ENCODE peak calls at places on chromosomes 5 and 9, in eight cellular contexts. One of them, this sample, is unnamed.

GRCh38 chr9:137278061-137278912 is 761 bp downstream of the TOR4A start:
- DNase-seq in GM23248: peak; percentile 62
- DNase-seq in MM.1S: no peak
- DNase-seq in neural progenitor cell: no peak
- DNase-seq in hepatocyte: peak; percentile 38
- DNase-seq in HCT116: no peak
- DNase-seq in SK-N-SH: peak; percentile 27
- DNase-seq in GM23338: peak; percentile 69
- DNase-seq in this sample: no peak

GRCh38 chr9:4678679-4679267 is 596 bp upstream of the CDC37L1 start:
- DNase-seq in GM23248: peak; percentile 59
- DNase-seq in MM.1S: peak; percentile 35
- DNase-seq in neural progenitor cell: no peak
- DNase-seq in hepatocyte: peak; percentile 30
- DNase-seq in HCT116: no peak
- DNase-seq in SK-N-SH: peak; percentile 28
- DNase-seq in GM23338: peak; percentile 43
- DNase-seq in this sample: peak; percentile 22

GRCh38 chr9:341634-342421 is 127.2 kb downstream of the DOCK8 start:
- DNase-seq in GM23248: no peak
- DNase-seq in MM.1S: no peak
- DNase-seq in neural progenitor cell: no peak
- DNase-seq in hepatocyte: no peak
- DNase-seq in HCT116: no peak
- DNase-seq in SK-N-SH: no peak
- DNase-seq in GM23338: no peak
- DNase-seq in this sample: no peak

GRCh38 chr5:172178301-172179031 is 9.6 kb downstream of the STK10 start:
- DNase-seq in GM23248: no peak
- DNase-seq in MM.1S: peak; percentile 54
- DNase-seq in neural progenitor cell: peak; percentile 28
- DNase-seq in hepatocyte: no peak
- DNase-seq in HCT116: no peak
- DNase-seq in SK-N-SH: no peak
- DNase-seq in GM23338: no peak
- DNase-seq in this sample: no peak

GRCh38 chr5:149664083-149664482 is 66.0 kb upstream of the PPARGC1B start:
- DNase-seq in GM23248: no peak
- DNase-seq in MM.1S: no peak
- DNase-seq in neural progenitor cell: no peak
- DNase-seq in hepatocyte: no peak
- DNase-seq in HCT116: no peak
- DNase-seq in SK-N-SH: no peak
- DNase-seq in GM23338: no peak
- DNase-seq in this sample: no peak

GRCh38 chr9:137484551-137485315 is 25.6 kb upstream of the NSMF start:
- DNase-seq in GM23248: no peak
- DNase-seq in MM.1S: no peak
- DNase-seq in neural progenitor cell: no peak
- DNase-seq in hepatocyte: no peak
- DNase-seq in HCT116: no peak
- DNase-seq in SK-N-SH: peak; percentile 26
- DNase-seq in GM23338: no peak
- DNase-seq in this sample: no peak

GRCh38 chr5:116953251-116953934 is 378.8 kb upstream of the SEMA6A start:
- DNase-seq in GM23248: peak; percentile 1
- DNase-seq in MM.1S: no peak
- DNase-seq in neural progenitor cell: peak; percentile 44
- DNase-seq in hepatocyte: no peak
- DNase-seq in HCT116: no peak
- DNase-seq in SK-N-SH: peak; percentile 12
- DNase-seq in GM23338: peak; percentile 76
- DNase-seq in this sample: no peak

GRCh38 chr5:33761139-33761538 is 130.7 kb downstream of the ADAMTS12 start:
- DNase-seq in GM23248: no peak
- DNase-seq in MM.1S: no peak
- DNase-seq in neural progenitor cell: peak; percentile 46
- DNase-seq in hepatocyte: no peak
- DNase-seq in HCT116: no peak
- DNase-seq in SK-N-SH: no peak
- DNase-seq in GM23338: peak; percentile 64
- DNase-seq in this sample: no peak

GRCh38 chr9:14733130-14733529 is 10.6 kb upstream of the CER1 start:
- DNase-seq in GM23248: no peak
- DNase-seq in MM.1S: no peak
- DNase-seq in neural progenitor cell: no peak
- DNase-seq in hepatocyte: no peak
- DNase-seq in HCT116: no peak
- DNase-seq in SK-N-SH: no peak
- DNase-seq in GM23338: no peak
- DNase-seq in this sample: no peak

GRCh38 chr5:109655841-109656240 is 33.9 kb upstream of the MAN2A1 start:
- DNase-seq in GM23248: peak; percentile 47
- DNase-seq in MM.1S: no peak
- DNase-seq in neural progenitor cell: no peak
- DNase-seq in hepatocyte: no peak
- DNase-seq in HCT116: no peak
- DNase-seq in SK-N-SH: no peak
- DNase-seq in GM23338: no peak
- DNase-seq in this sample: peak; percentile 27

GRCh38 chr5:31122998-31123950 is 70.2 kb upstream of the CDH6 start:
- DNase-seq in GM23248: peak; percentile 22
- DNase-seq in MM.1S: no peak
- DNase-seq in neural progenitor cell: no peak
- DNase-seq in hepatocyte: no peak
- DNase-seq in HCT116: no peak
- DNase-seq in SK-N-SH: no peak
- DNase-seq in GM23338: no peak
- DNase-seq in this sample: peak; percentile 26

GRCh38 chr5:178305801-178306200 is 73.2 kb upstream of the PHYKPL start:
- DNase-seq in GM23248: no peak
- DNase-seq in MM.1S: no peak
- DNase-seq in neural progenitor cell: no peak
- DNase-seq in hepatocyte: no peak
- DNase-seq in HCT116: no peak
- DNase-seq in SK-N-SH: no peak
- DNase-seq in GM23338: no peak
- DNase-seq in this sample: no peak

GRCh38 chr5:138352722-138353549 is 451 bp downstream of the KDM3B start:
- DNase-seq in GM23248: peak; percentile 72
- DNase-seq in MM.1S: peak; percentile 58
- DNase-seq in neural progenitor cell: peak; percentile 79
- DNase-seq in hepatocyte: peak; percentile 77
- DNase-seq in HCT116: no peak
- DNase-seq in SK-N-SH: peak; percentile 81
- DNase-seq in GM23338: peak; percentile 68
- DNase-seq in this sample: peak; percentile 45

GRCh38 chr9:34985311-34985899 is 4.1 kb upstream of the DNAJB5 start:
- DNase-seq in GM23248: peak; percentile 70
- DNase-seq in MM.1S: peak; percentile 65
- DNase-seq in neural progenitor cell: peak; percentile 80
- DNase-seq in hepatocyte: peak; percentile 79
- DNase-seq in HCT116: peak; percentile 59
- DNase-seq in SK-N-SH: peak; percentile 68
- DNase-seq in GM23338: peak; percentile 84
- DNase-seq in this sample: peak; percentile 65

GRCh38 chr5:91494447-91495001 is 111.4 kb upstream of the ARRDC3 start:
- DNase-seq in GM23248: no peak
- DNase-seq in MM.1S: no peak
- DNase-seq in neural progenitor cell: peak; percentile 40
- DNase-seq in hepatocyte: no peak
- DNase-seq in HCT116: no peak
- DNase-seq in SK-N-SH: no peak
- DNase-seq in GM23338: peak; percentile 20
- DNase-seq in this sample: no peak

GRCh38 chr5:97980291-97980690 is 793.2 kb upstream of the RGMB start:
- DNase-seq in GM23248: no peak
- DNase-seq in MM.1S: no peak
- DNase-seq in neural progenitor cell: no peak
- DNase-seq in hepatocyte: no peak
- DNase-seq in HCT116: no peak
- DNase-seq in SK-N-SH: no peak
- DNase-seq in GM23338: no peak
- DNase-seq in this sample: no peak

GRCh38 chr5:97991236-97991635 is 782.2 kb upstream of the RGMB start:
- DNase-seq in GM23248: no peak
- DNase-seq in MM.1S: no peak
- DNase-seq in neural progenitor cell: no peak
- DNase-seq in hepatocyte: no peak
- DNase-seq in HCT116: no peak
- DNase-seq in SK-N-SH: no peak
- DNase-seq in GM23338: no peak
- DNase-seq in this sample: no peak

DNA sequence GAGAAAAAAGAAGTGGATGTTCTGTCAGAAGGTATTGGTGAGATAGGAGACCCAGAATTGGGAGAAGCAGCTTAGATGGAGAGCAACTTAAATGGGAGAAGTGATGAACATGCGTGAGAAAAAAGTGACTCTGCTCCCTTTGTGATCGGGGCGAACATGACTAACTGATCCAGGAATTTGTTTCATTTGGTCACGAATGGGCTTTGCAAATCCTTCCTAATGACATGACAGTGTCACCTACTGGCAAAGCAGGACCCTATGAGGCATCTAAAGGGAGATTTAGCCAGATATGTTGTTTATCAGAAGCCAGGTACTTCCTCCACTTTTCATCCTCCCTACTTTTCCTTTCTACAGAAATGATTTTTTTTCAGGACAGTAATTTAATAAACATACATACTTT is 787.4 kb upstream of the RGMB start:
- DNase-seq in GM23248: peak; percentile 88
- DNase-seq in MM.1S: no peak
- DNase-seq in neural progenitor cell: peak; percentile 27
- DNase-seq in hepatocyte: no peak
- DNase-seq in HCT116: peak; percentile 16
- DNase-seq in SK-N-SH: no peak
- DNase-seq in GM23338: peak; percentile 48
- DNase-seq in this sample: peak; percentile 85
- TF ChIP-seq EZH2phosphoT487 in GM23248: no peak
- TF ChIP-seq EZH2phosphoT487 in MM.1S: no peak
- TF ChIP-seq EZH2phosphoT487 in neural progenitor cell: no peak
- TF ChIP-seq EZH2phosphoT487 in hepatocyte: no peak
- TF ChIP-seq EZH2phosphoT487 in HCT116: no peak
- TF ChIP-seq EZH2phosphoT487 in SK-N-SH: no peak
- TF ChIP-seq EZH2phosphoT487 in GM23338: no peak
- TF ChIP-seq EZH2phosphoT487 in this sample: no peak

DNA sequence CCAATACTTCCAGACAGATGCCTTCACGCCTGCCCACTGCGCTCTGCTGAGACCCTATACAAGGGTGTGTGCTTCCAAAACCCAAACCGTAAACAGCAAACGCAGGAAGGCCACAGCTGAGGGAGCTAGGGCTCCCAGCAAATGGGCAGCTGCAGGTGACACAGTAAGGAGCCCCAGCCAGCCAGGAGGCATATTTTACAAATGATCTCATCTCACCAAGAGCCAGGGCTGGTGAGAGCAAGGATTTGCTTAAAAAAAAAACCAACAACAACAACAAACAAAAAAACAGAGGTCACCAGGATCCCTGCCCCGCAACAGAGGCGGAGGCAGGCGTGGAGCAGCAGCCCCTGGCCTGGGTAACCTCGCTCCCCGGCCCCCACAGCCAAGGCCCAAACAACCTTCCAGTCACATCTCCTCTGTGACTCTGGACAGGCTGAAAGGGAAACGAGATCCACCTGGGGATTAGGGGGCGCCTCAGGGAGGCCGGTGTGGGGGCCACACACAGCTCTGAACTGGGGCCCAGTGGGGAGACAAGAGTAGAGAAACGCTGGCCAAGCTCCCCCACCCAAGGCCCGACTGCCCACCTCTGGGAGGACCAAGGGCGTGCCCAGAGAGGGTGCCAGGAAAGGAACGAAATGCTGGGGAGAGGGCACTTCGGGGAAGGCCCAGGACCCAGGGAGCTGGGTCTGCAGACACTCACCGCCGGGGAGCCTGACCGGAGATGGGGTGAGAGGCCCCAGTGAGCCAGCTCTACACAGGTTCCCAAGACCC is 3.3 kb downstream of the NACC2 start:
- DNase-seq in GM23248: peak; percentile 45
- DNase-seq in MM.1S: no peak
- DNase-seq in neural progenitor cell: peak; percentile 17
- DNase-seq in hepatocyte: no peak
- DNase-seq in HCT116: no peak
- DNase-seq in SK-N-SH: no peak
- DNase-seq in GM23338: no peak
- DNase-seq in this sample: no peak
- H3K4me3 ChIP-seq in GM23248: no peak overlapping the region
- H3K4me3 ChIP-seq in MM.1S: no peak overlapping the region
- H3K4me3 ChIP-seq in neural progenitor cell: no peak overlapping the region
- H3K4me3 ChIP-seq in hepatocyte: no peak overlapping the region
- H3K4me3 ChIP-seq in HCT116: no peak overlapping the region
- H3K4me3 ChIP-seq in SK-N-SH: no peak overlapping the region
- H3K4me3 ChIP-seq in GM23338: no peak overlapping the region
- H3K4me3 ChIP-seq in this sample: no peak overlapping the region

GRCh38 chr5:52990531-52990925 is 1.4 kb downstream of the ITGA2 start:
- DNase-seq in GM23248: no peak
- DNase-seq in MM.1S: no peak
- DNase-seq in neural progenitor cell: no peak
- DNase-seq in hepatocyte: no peak
- DNase-seq in HCT116: no peak
- DNase-seq in SK-N-SH: no peak
- DNase-seq in GM23338: no peak
- DNase-seq in this sample: no peak
- H3K27me3 ChIP-seq in GM23248: no peaks in the 10 kb centered on the region
- H3K27me3 ChIP-seq in MM.1S: peaks cover 8% of the 10 kb centered on the region
- H3K27me3 ChIP-seq in neural progenitor cell: peaks cover 45% of the 10 kb centered on the region
- H3K27me3 ChIP-seq in hepatocyte: no peaks in the 10 kb centered on the region
- H3K27me3 ChIP-seq in HCT116: no peaks in the 10 kb centered on the region
- H3K27me3 ChIP-seq in SK-N-SH: no peaks in the 10 kb centered on the region
- H3K27me3 ChIP-seq in GM23338: peaks cover 26% of the 10 kb centered on the region
- H3K27me3 ChIP-seq in this sample: no peaks in the 10 kb centered on the region

DNA sequence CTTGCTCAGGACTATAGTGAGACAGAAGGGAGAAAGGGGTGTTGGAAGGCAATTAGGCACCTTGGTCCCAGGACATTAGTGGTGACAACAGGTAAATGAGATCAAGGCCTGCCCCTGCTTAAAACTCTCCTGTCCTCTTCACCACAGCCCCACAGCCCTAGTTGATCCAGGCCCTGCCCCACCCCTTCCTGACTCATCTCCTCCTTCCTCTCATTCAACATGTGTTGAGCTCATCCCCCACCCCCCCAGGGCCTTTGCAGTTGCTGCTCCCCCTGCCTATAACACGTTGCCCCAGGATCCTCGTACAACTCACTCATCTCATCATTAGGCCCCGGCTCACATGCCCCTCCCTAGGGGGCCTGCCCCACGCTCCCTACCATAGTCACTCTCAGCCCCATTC is 66.8 kb downstream of the TSPAN17 start:
- DNase-seq in GM23248: peak; percentile 23
- DNase-seq in MM.1S: no peak
- DNase-seq in neural progenitor cell: no peak
- DNase-seq in hepatocyte: no peak
- DNase-seq in HCT116: no peak
- DNase-seq in SK-N-SH: no peak
- DNase-seq in GM23338: no peak
- DNase-seq in this sample: peak; percentile 65
- TF ChIP-seq EZH2phosphoT487 in GM23248: no peak
- TF ChIP-seq EZH2phosphoT487 in MM.1S: no peak
- TF ChIP-seq EZH2phosphoT487 in neural progenitor cell: no peak
- TF ChIP-seq EZH2phosphoT487 in hepatocyte: no peak
- TF ChIP-seq EZH2phosphoT487 in HCT116: no peak
- TF ChIP-seq EZH2phosphoT487 in SK-N-SH: no peak
- TF ChIP-seq EZH2phosphoT487 in GM23338: no peak
- TF ChIP-seq EZH2phosphoT487 in this sample: no peak

This sample was measured in PC-3.